ENCODE peak calls at places on chromosome 9, in ten cellular contexts. Y is CD4-positive, alpha-beta memory T cell; B is stimulated activated CD4-positive, alpha-beta T cell treated with anti-CD3 and anti-CD28 coated beads, Interleukin-2, amount 100 ng/mL, for 24 hours; J is NCI-H1417 treated with DMSO at 0.1 percent for 48 hours; P is GM06990; R is lung microvascular endothelial cell; Z is AML-193; U is M059J; I is endothelial cell; K is GM12891. A is an unnamed sample.

GRCh38 chr9:72315089-72315509 is 49.9 kb downstream of the ZFAND5 start:
- DNase-seq in Y (no peak), B (no peak), J (no peak), P (no peak), R (no peak), Z (no peak), U (peak), I (no peak), K (no peak), A (no peak)

GRCh38 chr9:112360047-112360804 is 19.7 kb upstream of the HSDL2 start:
- DNase-seq in Y (no peak), B (no peak), J (no peak), P (no peak), R (no peak), Z (no peak), U (peak), I (no peak), K (no peak), A (no peak)

GRCh38 chr9:75712690-75713089 is 177.8 kb upstream of the PCSK5 start:
- DNase-seq in Y (no peak), B (no peak), J (no peak), P (no peak), R (no peak), Z (no peak), U (peak), I (no peak), K (no peak), A (no peak)

GRCh38 chr9:19087601-19088000 is 15.1 kb downstream of the HAUS6 start:
- DNase-seq in Y (no peak), B (no peak), J (no peak), P (no peak), R (no peak), Z (no peak), U (peak), I (no peak), K (no peak), A (no peak)

GRCh38 chr9:35790385-35791291 is 753 bp upstream of the NPR2 start:
- DNase-seq in Y (peak), B (peak), J (peak), P (no peak), R (peak), Z (peak), U (peak), I (peak), K (peak), A (peak)

GRCh38 chr9:129483467-129484324 is 137.2 kb downstream of the C9orf50 start:
- DNase-seq in Y (no peak), B (no peak), J (no peak), P (no peak), R (peak), Z (no peak), U (peak), I (no peak), K (no peak), A (peak)

GRCh38 chr9:68991457-68991856 is 22.5 kb downstream of the PRKACG start:
- DNase-seq in Y (no peak), B (no peak), J (no peak), P (no peak), R (no peak), Z (no peak), U (no peak), I (no peak), K (no peak), A (no peak)

GRCh38 chr9:75190762-75191161 is 102.4 kb downstream of the OSTF1 start:
- DNase-seq in Y (no peak), B (no peak), J (no peak), P (no peak), R (no peak), Z (peak), U (no peak), I (no peak), K (no peak), A (no peak)

GRCh38 chr9:92333288-92333634 is 7.5 kb downstream of the CENPP start:
- DNase-seq in Y (no peak), B (no peak), J (no peak), P (no peak), R (no peak), Z (no peak), U (no peak), I (no peak), K (no peak), A (no peak)

GRCh38 chr9:114688388-114688787 is 6.4 kb upstream of the TEX48 start:
- DNase-seq in Y (no peak), B (no peak), J (no peak), P (no peak), R (no peak), Z (no peak), U (no peak), I (no peak), K (no peak), A (no peak)

GRCh38 chr9:79477955-79478751 is 93.6 kb upstream of the TLE4 start:
- DNase-seq in Y (no peak), B (peak), J (no peak), P (peak), R (peak), Z (no peak), U (peak), I (peak), K (no peak), A (no peak)

GRCh38 chr9:35789541-35789940 is 1.9 kb upstream of the NPR2 start:
- DNase-seq in Y (no peak), B (no peak), J (no peak), P (no peak), R (no peak), Z (no peak), U (no peak), I (no peak), K (no peak), A (no peak)

GRCh38 chr9:98101868-98102273 is 17.2 kb downstream of the TRIM14 start:
- DNase-seq in Y (peak), B (peak), J (no peak), P (peak), R (no peak), Z (peak), U (no peak), I (no peak), K (peak), A (no peak)

GRCh38 chr9:79686381-79687130 is 114.8 kb downstream of the TLE4 start:
- DNase-seq in Y (no peak), B (no peak), J (no peak), P (no peak), R (no peak), Z (no peak), U (peak), I (no peak), K (no peak), A (no peak)

GRCh38 chr9:127336086-127336485 is 60.9 kb upstream of the SLC2A8 start:
- DNase-seq in Y (no peak), B (no peak), J (no peak), P (no peak), R (no peak), Z (no peak), U (peak), I (no peak), K (no peak), A (no peak)

GRCh38 chr9:4108708-4109444 is 191.0 kb downstream of the GLIS3 start:
- DNase-seq in Y (no peak), B (no peak), J (no peak), P (no peak), R (no peak), Z (no peak), U (peak), I (no peak), K (no peak), A (no peak)

GRCh38 chr9:94919376-94920098 is 193.0 kb downstream of the AOPEP start:
- DNase-seq in Y (no peak), B (no peak), J (no peak), P (no peak), R (no peak), Z (no peak), U (peak), I (no peak), K (no peak), A (no peak)

GRCh38 chr9:38421498-38422211 is 2.6 kb downstream of the IGFBPL1 start:
- DNase-seq in Y (no peak), B (no peak), J (no peak), P (no peak), R (no peak), Z (no peak), U (peak), I (no peak), K (no peak), A (no peak)